ENCODE peak calls at places on chromosomes 3 and 15, in nine cellular contexts. Y, Z, Q, U, B, H, A, W and N are unnamed samples.

GRCh38 chr3:140467104-140467577 is 210.7 kb upstream of the TRIM42 start:
- DNase-seq in Z (no peak), B (no peak), U (peak; percentile 10), W (no peak), H (no peak), Y (no peak), Q (no peak), A (no peak), N (no peak)

GRCh38 chr3:103947062-103947461 is 1419.6 kb upstream of the ALCAM start:
- DNase-seq in W (no peak), B (no peak), H (no peak), Y (no peak), Z (no peak), U (no peak), Q (no peak), A (no peak), N (no peak)

GRCh38 chr3:165814380-165814779 is 22.8 kb downstream of the BCHE start:
- DNase-seq in B (no peak), U (no peak), Y (no peak), A (no peak), Z (no peak), H (no peak), Q (no peak), W (no peak), N (no peak)

GRCh38 chr15:43187544-43188155 is 2.4 kb downstream of the CCNDBP1 start:
- DNase-seq in H (peak; percentile 51), U (no peak), Z (no peak), W (no peak), Q (peak; percentile 34), B (peak; percentile 72), A (peak; percentile 70), Y (no peak), N (peak; percentile 46)

GRCh38 chr15:84142888-84143337 is 92.7 kb upstream of the GOLGA6L4 start:
- DNase-seq in W (peak; percentile 60), H (peak; percentile 76), U (peak; percentile 78), A (peak; percentile 61), B (peak; percentile 76), Q (peak; percentile 39), Z (peak; percentile 76), Y (peak; percentile 79), N (peak; percentile 41)

GRCh38 chr15:76190767-76191538 is 120.3 kb downstream of the ETFA start:
- DNase-seq in A (peak; percentile 78), U (no peak), Q (peak; percentile 38), Y (peak; percentile 60), H (peak; percentile 88), W (peak; percentile 74), B (peak; percentile 77), Z (peak; percentile 73), N (no peak)

GRCh38 chr15:29925227-29926082 is 103.2 kb upstream of the TJP1 start:
- DNase-seq in Y (peak; percentile 67), H (peak; percentile 72), Q (peak; percentile 44), A (peak; percentile 41), Z (peak; percentile 85), B (peak; percentile 55), W (peak; percentile 43), U (no peak), N (peak; percentile 44)

GRCh38 chr3:46695962-46696922 is 2.8 kb upstream of the ALS2CL start:
- DNase-seq in Q (no peak), A (no peak), U (no peak), Y (no peak), B (peak; percentile 49), H (no peak), W (peak; percentile 31), Z (peak; percentile 78), N (peak; percentile 4)

GRCh38 chr15:69675727-69676126 is 223.1 kb downstream of the RPLP1 start:
- DNase-seq in Y (no peak), Q (no peak), H (no peak), Z (no peak), U (no peak), A (no peak), B (no peak), W (no peak), N (no peak)

GRCh38 chr3:16807981-16808380 is 76.8 kb upstream of the PLCL2 start:
- DNase-seq in U (no peak), Z (no peak), W (no peak), A (no peak), Q (no peak), B (peak; percentile 25), Y (no peak), H (no peak), N (no peak)

GRCh38 chr15:81752974-81753373 is 292.8 kb downstream of the MEX3B start:
- DNase-seq in A (no peak), Z (no peak), W (no peak), Q (no peak), H (no peak), Y (no peak), B (no peak), U (no peak), N (no peak)
- TF ChIP-seq CTCF in A (peak; percentile 33), Z (no peak), W (no peak), Q (peak; percentile 19), H (no peak), Y (no peak), B (no peak), U (peak; percentile 17), N (no peak)

DNA sequence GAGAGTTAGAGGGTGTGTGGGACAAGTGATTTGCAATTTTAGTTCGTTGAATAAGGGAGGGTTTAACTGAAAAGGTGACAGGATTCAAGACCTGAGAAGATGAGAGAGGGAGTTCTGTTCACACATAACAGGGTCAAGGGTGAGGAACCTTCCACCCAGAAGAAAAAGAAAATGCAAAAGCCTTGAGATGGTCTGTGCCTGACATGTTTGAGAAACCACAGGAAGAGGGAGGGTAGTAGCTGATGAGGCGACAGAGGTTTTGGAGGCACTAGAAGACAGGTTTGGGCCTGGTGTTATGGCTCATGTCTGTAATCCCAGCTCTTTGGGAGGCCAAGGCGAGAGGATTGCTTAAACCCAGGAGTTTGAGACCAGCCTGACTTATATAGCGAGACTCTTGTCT is 616 bp upstream of the SLC25A20 start:
- DNase-seq in Y (no peak), U (no peak), H (no peak), B (no peak), W (peak; percentile 56), Q (no peak), A (no peak), Z (no peak), N (no peak)
- H3K4me3 ChIP-seq in Y (peak overlapping the region; percentile 71), U (peak overlapping the region; percentile 65), H (peak overlapping the region; percentile 73), B (peak overlapping the region; percentile 88), W (no peak overlapping the region), Q (peak overlapping the region; percentile 83), A (peak overlapping the region; percentile 85), Z (peak overlapping the region; percentile 78), N (no peak overlapping the region)

DNA sequence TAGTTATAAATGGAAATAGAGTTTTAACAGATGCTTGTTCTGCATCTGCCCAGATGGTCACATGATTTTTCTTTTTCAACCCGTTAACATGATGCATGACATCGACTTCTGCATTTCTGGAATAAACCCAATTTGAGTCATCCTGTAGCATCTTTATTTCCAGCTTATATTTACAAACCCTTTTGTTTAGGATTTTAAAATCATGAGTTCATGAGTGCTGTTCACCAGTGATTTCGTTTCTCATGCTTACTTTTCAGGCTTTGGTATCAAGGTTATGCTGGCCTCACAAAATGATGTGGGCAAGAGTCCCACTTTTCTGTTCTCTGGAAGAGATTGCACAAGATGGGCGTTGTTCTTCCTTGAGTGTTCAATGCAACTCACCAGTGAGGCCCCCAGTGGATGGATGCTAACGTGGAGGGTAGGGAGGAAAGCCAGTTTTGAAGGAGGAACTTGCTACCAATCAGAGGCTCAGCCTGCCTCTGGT is 5.2 kb downstream of the HRH1 start:
- DNase-seq in Z (no peak), H (no peak), Y (peak; percentile 69), B (peak; percentile 96), W (no peak), Q (peak; percentile 97), A (no peak), U (no peak), N (peak; percentile 56)
- TF ChIP-seq CTCF in Z (no peak), H (no peak), Y (no peak), B (peak; percentile 51), W (no peak), Q (peak; percentile 35), A (no peak), U (no peak), N (peak; percentile 19)

GRCh38 chr3:42264399-42265058 is 1.5 kb downstream of the CCK start:
- DNase-seq in Z (no peak), Y (no peak), H (peak; percentile 23), A (no peak), Q (no peak), W (no peak), B (peak; percentile 9), U (no peak), N (no peak)

GRCh38 chr3:42265059-42265991 is 660 bp downstream of the CCK start:
- DNase-seq in Y (no peak), Z (no peak), H (no peak), Q (no peak), U (no peak), W (no peak), B (no peak), A (no peak), N (no peak)

GRCh38 chr3:42262525-42262924 is 3.5 kb downstream of the CCK start:
- DNase-seq in B (peak; percentile 71), H (no peak), W (no peak), A (no peak), Q (peak; percentile 60), Z (no peak), U (no peak), Y (no peak), N (peak; percentile 45)

GRCh38 chr3:42266085-42266484 is at the start of gene CCK:
- DNase-seq in Y (no peak), A (no peak), W (no peak), H (no peak), Q (no peak), B (no peak), U (no peak), Z (no peak), N (no peak)

GRCh38 chr3:42263354-42264346 is 2.3 kb downstream of the CCK start:
- DNase-seq in B (no peak), Y (no peak), A (no peak), W (no peak), U (no peak), Q (no peak), Z (no peak), H (no peak), N (no peak)
- H3K4me3 ChIP-seq in B (no peak overlapping the region), Y (no peak overlapping the region), A (no peak overlapping the region), W (no peak overlapping the region), U (no peak overlapping the region), Q (peak overlapping the region; percentile 17), Z (peak overlapping the region; percentile 39), H (no peak overlapping the region), N (no peak overlapping the region)